ENCODE peak calls at places on chromosome 14, in four cellular contexts. M, I, D and G are unnamed samples.

GRCh38 chr14:51260225-51260624 is 20.2 kb downstream of the TMX1 start:
- DNase-seq in M (no peak), I (no peak), D (no peak), G (no peak)

GRCh38 chr14:99230271-99231141 is 41.5 kb downstream of the BCL11B start:
- DNase-seq in M (no peak), I (no peak), D (peak), G (no peak)

GRCh38 chr14:104253901-104254353 is 115.5 kb downstream of the KIF26A start:
- DNase-seq in M (no peak), I (no peak), D (no peak), G (no peak)

GRCh38 chr14:53879022-53879686 is 77.5 kb downstream of the BMP4 start:
- DNase-seq in M (no peak), I (no peak), D (no peak), G (no peak)

GRCh38 chr14:103188691-103189480 is 65.6 kb downstream of the TNFAIP2 start:
- DNase-seq in M (peak), I (peak), D (no peak), G (no peak)

GRCh38 chr14:103418508-103418818 is 33.2 kb downstream of the MARK3 start:
- DNase-seq in M (no peak), I (no peak), D (peak), G (no peak)

GRCh38 chr14:20606190-20606901 is 15.2 kb upstream of the RNASE12 start:
- DNase-seq in M (no peak), I (peak), D (peak), G (no peak)

GRCh38 chr14:100649173-100649519 is 61.9 kb upstream of the BEGAIN start:
- DNase-seq in M (no peak), I (no peak), D (no peak), G (no peak)

GRCh38 chr14:103684871-103685270 is 30.4 kb downstream of the XRCC3 start:
- DNase-seq in M (no peak), I (no peak), D (no peak), G (no peak)

GRCh38 chr14:50937325-50937724 is 7.0 kb downstream of the PYGL start:
- DNase-seq in M (no peak), I (no peak), D (no peak), G (no peak)

GRCh38 chr14:99889268-99889667 is 96.1 kb downstream of the EML1 start:
- DNase-seq in M (no peak), I (no peak), D (no peak), G (no peak)

GRCh38 chr14:92540472-92541048 is 27.0 kb downstream of the RIN3 start:
- DNase-seq in M (peak), I (peak), D (no peak), G (peak)

GRCh38 chr14:65732112-65732511 is 319.6 kb downstream of the FUT8 start:
- DNase-seq in M (no peak), I (no peak), D (no peak), G (no peak)

GRCh38 chr14:100830681-100831080 is 4.8 kb downstream of the MEG3 start:
- DNase-seq in M (no peak), I (no peak), D (no peak), G (no peak)

GRCh38 chr14:76615331-76615730 is 145.9 kb upstream of the VASH1 start:
- DNase-seq in M (no peak), I (no peak), D (no peak), G (no peak)

GRCh38 chr14:100589071-100589759 is 2.0 kb upstream of the BEGAIN start:
- DNase-seq in M (no peak), I (no peak), D (no peak), G (no peak)

GRCh38 chr14:65637780-65638179 is 225.2 kb downstream of the FUT8 start:
- DNase-seq in M (no peak), I (no peak), D (no peak), G (no peak)

GRCh38 chr14:21024668-21025373 is at the start of gene NDRG2:
- DNase-seq in M (peak), I (peak), D (peak), G (peak)

GRCh38 chr14:54902143-54902520 is 494 bp downstream of the GCH1 start:
- DNase-seq in M (peak), I (peak), D (peak), G (peak)

GRCh38 chr14:100915582-100915981 is 12.1 kb upstream of the RTL1 start:
- DNase-seq in M (no peak), I (no peak), D (no peak), G (no peak)

GRCh38 chr14:74577948-74578275 is 34.1 kb downstream of the LTBP2 start:
- DNase-seq in M (peak), I (no peak), D (no peak), G (no peak)

GRCh38 chr14:94643316-94644101 is 31.3 kb downstream of the SERPINA3 start:
- DNase-seq in M (no peak), I (no peak), D (no peak), G (no peak)

DNA sequence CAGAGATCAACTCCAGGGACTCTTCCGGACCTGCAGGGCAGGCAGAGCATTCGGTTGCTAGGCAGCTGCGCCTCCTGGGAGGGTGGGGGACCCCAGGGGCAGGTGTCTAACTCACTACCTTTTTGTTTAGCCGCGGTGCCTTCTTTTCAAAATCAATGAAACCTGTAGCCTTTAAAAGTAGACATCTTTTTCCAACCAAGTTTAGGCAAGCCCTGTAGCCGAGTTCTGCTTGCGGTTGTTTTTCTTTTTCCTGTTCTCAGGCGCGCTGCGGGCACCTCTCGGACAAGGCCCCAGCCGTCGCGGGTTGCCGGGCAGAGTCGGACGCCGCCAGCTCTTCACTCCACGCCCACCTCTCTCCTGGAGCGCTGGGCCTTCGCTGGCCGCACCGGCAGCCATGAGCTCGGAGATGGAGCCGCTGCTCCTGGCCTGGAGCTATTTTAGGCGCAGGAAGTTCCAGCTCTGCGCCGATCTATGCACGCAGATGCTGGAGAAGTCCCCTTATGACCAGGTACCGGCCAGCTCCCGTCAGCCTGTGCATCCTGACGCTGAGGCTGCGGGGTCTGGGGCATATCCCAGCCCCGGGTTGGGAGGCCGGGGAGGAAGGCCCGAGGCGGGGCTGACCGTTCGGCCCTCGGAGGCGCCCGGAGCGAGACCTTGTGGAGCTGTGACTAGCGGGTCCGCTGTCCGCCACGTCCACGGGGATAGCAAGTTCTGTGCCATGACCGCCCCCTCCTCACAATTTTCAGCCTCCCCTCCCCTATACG is at the start of gene TTC8:
- DNase-seq in M (peak), I (peak), D (peak), G (peak)
- TF ChIP-seq EP300 in M (no peak), I (no peak), D (no peak), G (no peak)

GRCh38 chr14:73027984-73028383 is 1.1 kb upstream of the ZFYVE1 start:
- DNase-seq in M (no peak), I (no peak), D (no peak), G (no peak)

GRCh38 chr14:73025544-73025943 is 1.4 kb downstream of the ZFYVE1 start:
- DNase-seq in M (no peak), I (no peak), D (peak), G (no peak)

GRCh38 chr14:73026243-73026844 is 562 bp downstream of the ZFYVE1 start:
- DNase-seq in M (no peak), I (no peak), D (no peak), G (peak)

GRCh38 chr14:73027546-73027945 is 640 bp upstream of the ZFYVE1 start:
- DNase-seq in M (no peak), I (no peak), D (peak), G (no peak)

GRCh38 chr14:73026845-73027542 is at the start of gene ZFYVE1:
- DNase-seq in M (peak), I (peak), D (peak), G (peak)
- TF ChIP-seq EP300 in M (no peak), I (no peak), D (peak), G (peak)

GRCh38 chr14:90715993-90716392 is 100.2 kb downstream of the TTC7B start:
- DNase-seq in M (no peak), I (no peak), D (no peak), G (no peak)
- TF ChIP-seq EP300 in M (no peak), I (no peak), D (no peak), G (no peak)

GRCh38 chr14:84792722-84793410 is 737.1 kb upstream of the FLRT2 start:
- DNase-seq in M (no peak), I (no peak), D (no peak), G (no peak)

GRCh38 chr14:84785997-84786396 is 743.9 kb upstream of the FLRT2 start:
- DNase-seq in M (no peak), I (no peak), D (no peak), G (no peak)

GRCh38 chr14:84789012-84789411 is 740.9 kb upstream of the FLRT2 start:
- DNase-seq in M (no peak), I (no peak), D (no peak), G (no peak)
- TF ChIP-seq EP300 in M (no peak), I (no peak), D (no peak), G (no peak)

DNA sequence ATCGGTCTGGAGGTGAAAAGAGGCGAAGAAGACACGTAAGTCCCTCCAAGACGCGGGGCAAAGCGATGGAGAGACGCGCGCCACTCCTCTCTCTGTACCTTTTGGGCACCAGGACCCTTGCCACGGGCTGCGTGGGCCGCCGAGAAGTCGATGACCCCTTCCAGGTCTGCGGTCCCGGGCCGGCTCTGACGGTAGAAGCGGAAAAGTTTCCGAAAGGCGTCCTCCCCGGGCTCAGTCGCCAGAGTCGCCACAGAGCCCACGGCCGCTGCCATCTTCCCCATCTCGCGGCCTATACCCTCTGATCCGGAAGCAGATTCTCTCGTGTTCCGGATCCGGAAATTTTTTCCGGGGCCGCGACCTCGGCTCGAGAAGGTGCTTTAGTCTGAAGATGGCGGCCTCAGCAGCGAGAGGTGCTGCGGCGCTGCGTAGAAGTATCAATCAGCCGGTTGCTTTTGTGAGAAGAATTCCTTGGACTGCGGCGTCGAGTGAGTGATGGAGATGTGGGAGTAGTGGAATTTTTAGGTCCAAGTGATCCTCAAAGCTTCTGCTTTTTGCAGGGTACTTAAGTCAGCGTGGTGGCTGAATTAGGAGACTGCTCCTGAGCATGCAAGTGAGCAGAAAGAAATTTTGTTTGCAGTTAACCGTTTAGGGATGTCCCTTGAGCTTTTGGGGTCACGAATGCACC is at the start of the genes ALKBH1 and SLIRP:
- DNase-seq in M (peak), I (peak), D (peak), G (peak)
- TF ChIP-seq EP300 in M (no peak), I (no peak), D (no peak), G (peak)

GRCh38 chr14:61542848-61543790 is 152.2 kb upstream of the HIF1A start:
- DNase-seq in M (no peak), I (no peak), D (no peak), G (peak)

GRCh38 chr14:61543946-61544345 is 151.4 kb upstream of the HIF1A start:
- DNase-seq in M (no peak), I (no peak), D (no peak), G (no peak)

GRCh38 chr14:61544448-61545202 is 150.7 kb upstream of the HIF1A start:
- DNase-seq in M (no peak), I (no peak), D (no peak), G (no peak)

GRCh38 chr14:61547186-61548121 is 147.9 kb upstream of the HIF1A start:
- DNase-seq in M (no peak), I (no peak), D (no peak), G (no peak)

DNA sequence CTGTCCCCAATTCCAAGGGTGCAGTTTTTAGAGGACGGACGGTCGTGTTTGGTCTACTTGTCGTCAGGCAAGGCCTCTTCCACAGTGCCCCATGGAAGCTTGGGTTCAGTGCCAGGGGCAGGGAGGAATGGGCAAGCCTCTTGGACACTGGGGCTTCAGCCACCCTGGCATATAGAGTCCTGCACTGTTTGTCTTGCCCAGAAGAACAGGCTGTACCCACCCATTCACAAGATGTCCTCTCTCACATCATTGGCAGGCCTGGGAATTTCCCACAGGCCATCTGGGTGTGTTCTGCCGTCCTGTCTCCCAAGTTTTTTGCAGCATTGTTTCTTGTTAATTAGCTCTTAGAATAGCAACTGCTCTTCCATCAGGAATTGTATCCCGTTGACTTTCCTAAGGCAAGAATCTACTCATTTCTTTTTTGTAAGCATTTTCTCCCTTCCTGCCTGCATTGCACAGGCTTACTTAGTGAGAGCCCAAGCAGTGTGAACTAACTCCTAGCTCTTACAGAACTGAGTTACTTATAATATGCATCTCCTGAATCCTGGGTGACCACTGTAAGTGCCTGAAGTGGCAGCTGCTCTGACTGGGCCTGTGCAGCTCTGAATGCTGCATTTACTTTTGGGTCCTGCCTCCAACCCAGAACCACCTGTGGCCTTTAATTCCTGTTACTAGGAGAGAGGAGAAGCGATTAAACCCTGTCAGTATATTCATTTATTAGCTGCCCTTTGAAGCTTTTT is 149.4 kb upstream of the HIF1A start:
- DNase-seq in M (no peak), I (no peak), D (no peak), G (no peak)
- TF ChIP-seq EP300 in M (no peak), I (peak), D (no peak), G (no peak)